ENCODE peak calls at places on chromosomes 11 and 22, in seven cellular contexts. W is transverse colon, I is OCI-LY7, U is tibial nerve, F is ovary, M is PC-3, H is mesendoderm. P is an unnamed sample. For H3K4me1, the result is how much of the 10 kb centered on the place peaks cover.

GRCh38 chr11:112280268-112281126 is 19.8 kb upstream of the PLET1 start:
- DNase-seq in W (peak), I (peak), U (peak), F (peak), M (peak), H (peak), P (peak)

GRCh38 chr11:3127706-3128355 is 37.3 kb downstream of the OSBPL5 start:
- DNase-seq in W (no peak), I (no peak), U (no peak), F (no peak), M (no peak), H (no peak), P (no peak)

GRCh38 chr22:22235564-22235963 is 9.0 kb upstream of the VPREB1 start:
- DNase-seq in W (peak), I (peak), U (peak), F (no peak), M (peak), H (peak), P (peak)

GRCh38 chr11:119795231-119795630 is 66.2 kb upstream of the NECTIN1 start:
- DNase-seq in W (no peak), I (no peak), U (peak), F (no peak), M (peak), H (peak), P (no peak)

GRCh38 chr11:60016881-60017280 is at the start of gene OOSP4B:
- DNase-seq in W (no peak), I (no peak), U (no peak), F (no peak), M (no peak), H (no peak), P (no peak)

GRCh38 chr11:45560153-45560934 is 105.1 kb downstream of the CHST1 start:
- DNase-seq in W (no peak), I (no peak), U (no peak), F (no peak), M (no peak), H (peak), P (no peak)

GRCh38 chr11:106608677-106609076 is 409.6 kb downstream of the GUCY1A2 start:
- DNase-seq in W (no peak), I (no peak), U (no peak), F (no peak), M (peak), H (no peak), P (no peak)

GRCh38 chr11:123480290-123480815 is 50.3 kb downstream of the GRAMD1B start:
- DNase-seq in W (no peak), I (no peak), U (no peak), F (no peak), M (no peak), H (no peak), P (no peak)

GRCh38 chr11:64359712-64360402 is 895 bp downstream of the RPS6KA4 start:
- DNase-seq in W (peak), I (peak), U (no peak), F (no peak), M (peak), H (no peak), P (no peak)

GRCh38 chr11:126929186-126930085 is 71.1 kb downstream of the KIRREL3 start:
- DNase-seq in W (no peak), I (no peak), U (no peak), F (no peak), M (no peak), H (no peak), P (no peak)

GRCh38 chr11:446886-447285 is 3.2 kb upstream of the PTDSS2 start:
- DNase-seq in W (peak), I (peak), U (no peak), F (no peak), M (no peak), H (no peak), P (peak)

GRCh38 chr11:30316237-30316636 is 6.7 kb upstream of the ARL14EP start:
- DNase-seq in W (no peak), I (no peak), U (no peak), F (no peak), M (no peak), H (no peak), P (no peak)

GRCh38 chr22:22691716-22692701 is 47.6 kb downstream of the GGTLC2 start:
- DNase-seq in W (no peak), I (peak), U (no peak), F (no peak), M (peak), H (no peak), P (no peak)

GRCh38 chr11:120272303-120272702 is 32.4 kb downstream of the POU2F3 start:
- DNase-seq in W (no peak), I (no peak), U (no peak), F (no peak), M (peak), H (no peak), P (no peak)

GRCh38 chr11:68677432-68677831 is 6.9 kb upstream of the GAL start:
- DNase-seq in W (no peak), I (no peak), U (no peak), F (no peak), M (peak), H (peak), P (no peak)

GRCh38 chr22:17831527-17832251 is 57.4 kb upstream of the BID start:
- DNase-seq in W (no peak), I (no peak), U (peak), F (no peak), M (no peak), H (no peak), P (peak)

GRCh38 chr11:1083621-1084551 is 9.2 kb downstream of the MUC2 start:
- DNase-seq in W (no peak), I (no peak), U (no peak), F (peak), M (no peak), H (no peak), P (no peak)

GRCh38 chr22:37309221-37310074 is 27.1 kb downstream of the CYTH4 start:
- DNase-seq in W (peak), I (peak), U (no peak), F (no peak), M (no peak), H (no peak), P (no peak)

GRCh38 chr11:130894322-130895025 is 21.8 kb downstream of the SNX19 start:
- DNase-seq in W (peak), I (peak), U (peak), F (peak), M (peak), H (peak), P (peak)

GRCh38 chr11:107856981-107857517 is 1.5 kb downstream of the SLC35F2 start:
- DNase-seq in W (peak), I (no peak), U (no peak), F (no peak), M (peak), H (no peak), P (peak)

GRCh38 chr22:20402960-20403778 is 9.2 kb downstream of the ZNF74 start:
- DNase-seq in W (no peak), I (no peak), U (no peak), F (no peak), M (no peak), H (no peak), P (no peak)

GRCh38 chr11:119198925-119199324 is 7.2 kb upstream of the CBL start:
- DNase-seq in W (no peak), I (no peak), U (no peak), F (no peak), M (no peak), H (no peak), P (no peak)

GRCh38 chr11:113906038-113906437 is 1.4 kb downstream of the HTR3B start:
- DNase-seq in W (peak), I (no peak), U (no peak), F (no peak), M (peak), H (peak), P (peak)

GRCh38 chr22:23178512-23179254 is 1.6 kb upstream of the BCR start:
- DNase-seq in W (peak), I (peak), U (peak), F (peak), M (peak), H (peak), P (peak)

GRCh38 chr11:19508166-19508565 is 204.5 kb upstream of the NAV2 start:
- DNase-seq in W (peak), I (no peak), U (peak), F (no peak), M (peak), H (peak), P (peak)

GRCh38 chr11:37947816-37948215 is 1349.8 kb upstream of the RAG2 start:
- DNase-seq in W (no peak), I (no peak), U (no peak), F (no peak), M (no peak), H (no peak), P (no peak)

GRCh38 chr11:32172771-32173170 is 81.9 kb downstream of the RCN1 start:
- DNase-seq in W (no peak), I (no peak), U (no peak), F (no peak), M (no peak), H (no peak), P (no peak)

GRCh38 chr22:50189849-50190181 is 4.1 kb downstream of the TRABD start:
- DNase-seq in W (peak), I (peak), U (no peak), F (no peak), M (peak), H (peak), P (peak)

GRCh38 chr22:50190182-50190951 is 4.7 kb downstream of the TRABD start:
- DNase-seq in W (peak), I (peak), U (no peak), F (peak), M (peak), H (peak), P (peak)

GRCh38 chr22:50192825-50193204 is 7.1 kb downstream of the TRABD start:
- DNase-seq in W (peak), I (peak), U (no peak), F (peak), M (no peak), H (no peak), P (no peak)

GRCh38 chr22:50192056-50192824 is 6.5 kb downstream of the TRABD start:
- DNase-seq in W (no peak), I (peak), U (no peak), F (no peak), M (peak), H (no peak), P (no peak)

GRCh38 chr22:50191041-50191740 is 5.5 kb downstream of the TRABD start:
- DNase-seq in W (peak), I (peak), U (no peak), F (no peak), M (no peak), H (no peak), P (peak)
- H3K4me3 ChIP-seq in W (peak), I (peak), U (peak), F (peak), M (no peak), H (no peak), P (peak)

GRCh38 chr22:31341386-31342088 is 4.6 kb downstream of the PATZ1 start:
- DNase-seq in W (no peak), I (no peak), U (no peak), F (no peak), M (no peak), H (no peak), P (no peak)

GRCh38 chr22:31339148-31339832 is 6.9 kb downstream of the PATZ1 start:
- DNase-seq in W (no peak), I (no peak), U (no peak), F (no peak), M (no peak), H (no peak), P (no peak)

GRCh38 chr22:31342389-31343125 is 3.6 kb downstream of the PATZ1 start:
- DNase-seq in W (no peak), I (no peak), U (no peak), F (no peak), M (no peak), H (no peak), P (peak)

GRCh38 chr22:31340360-31340759 is 5.8 kb downstream of the PATZ1 start:
- DNase-seq in W (no peak), I (no peak), U (no peak), F (no peak), M (no peak), H (no peak), P (no peak)

GRCh38 chr22:31340765-31341247 is 5.3 kb downstream of the PATZ1 start:
- DNase-seq in W (no peak), I (no peak), U (no peak), F (no peak), M (no peak), H (no peak), P (no peak)
- H3K4me1 ChIP-seq in W (under half), I (under half), U (under half), F (under half), M (under half), H (under half), P (under half)

GRCh38 chr11:73186294-73186850 is 31.7 kb upstream of the P2RY2 start:
- DNase-seq in W (no peak), I (no peak), U (no peak), F (no peak), M (no peak), H (no peak), P (no peak)
- H3K4me3 ChIP-seq in W (no peak), I (no peak), U (no peak), F (no peak), M (peak), H (no peak), P (no peak)

GRCh38 chr22:48099671-48100070 is 1337.2 kb downstream of the TBC1D22A start:
- DNase-seq in W (no peak), I (no peak), U (no peak), F (no peak), M (no peak), H (no peak), P (no peak)
- H3K4me1 ChIP-seq in W (under half), I (half or more), U (under half), F (under half), M (under half), H (under half), P (under half)

GRCh38 chr11:62444271-62444833 is 25.5 kb downstream of the SCGB1A1 start:
- DNase-seq in W (peak), I (no peak), U (peak), F (peak), M (no peak), H (peak), P (peak)
- H3K4me3 ChIP-seq in W (peak), I (no peak), U (peak), F (peak), M (no peak), H (no peak), P (peak)

DNA sequence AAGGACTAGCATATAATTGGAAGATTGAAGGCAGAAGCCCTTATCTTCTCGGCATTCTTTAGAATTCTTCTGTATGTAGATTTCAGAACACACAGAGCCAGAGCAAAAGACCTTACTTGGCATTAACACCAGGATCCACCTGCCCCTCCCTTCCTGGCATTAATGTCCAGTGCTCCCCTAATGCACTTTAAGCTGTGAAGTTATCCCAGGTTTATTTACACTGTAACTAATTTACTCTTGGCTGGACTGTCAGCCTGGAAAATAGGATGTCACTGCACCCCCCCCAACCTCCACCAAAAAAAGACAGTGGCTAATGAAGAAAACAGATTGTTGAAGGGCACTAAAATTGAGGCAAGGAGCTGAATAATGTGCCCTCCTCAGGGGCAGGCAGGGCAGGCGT is 30.1 kb downstream of the TIMP3 start:
- DNase-seq in W (no peak), I (no peak), U (no peak), F (no peak), M (no peak), H (no peak), P (no peak)
- H3K4me1 ChIP-seq in W (under half), I (under half), U (half or more), F (under half), M (under half), H (under half), P (under half)

GRCh38 chr22:46366327-46366731 is 30.8 kb downstream of the TRMU start:
- DNase-seq in W (no peak), I (no peak), U (no peak), F (no peak), M (no peak), H (no peak), P (no peak)

GRCh38 chr22:46367707-46368191 is 32.2 kb downstream of the TRMU start:
- DNase-seq in W (peak), I (peak), U (peak), F (no peak), M (peak), H (peak), P (peak)

GRCh38 chr22:46365166-46365624 is 29.7 kb downstream of the TRMU start:
- DNase-seq in W (no peak), I (no peak), U (no peak), F (no peak), M (no peak), H (no peak), P (no peak)

GRCh38 chr22:46368422-46368821 is 32.9 kb downstream of the TRMU start:
- DNase-seq in W (peak), I (no peak), U (no peak), F (no peak), M (no peak), H (no peak), P (no peak)

GRCh38 chr22:46366801-46367706 is 31.5 kb downstream of the TRMU start:
- DNase-seq in W (peak), I (peak), U (no peak), F (no peak), M (no peak), H (no peak), P (no peak)
- H3K4me3 ChIP-seq in W (no peak), I (no peak), U (no peak), F (no peak), M (no peak), H (no peak), P (no peak)

DNA sequence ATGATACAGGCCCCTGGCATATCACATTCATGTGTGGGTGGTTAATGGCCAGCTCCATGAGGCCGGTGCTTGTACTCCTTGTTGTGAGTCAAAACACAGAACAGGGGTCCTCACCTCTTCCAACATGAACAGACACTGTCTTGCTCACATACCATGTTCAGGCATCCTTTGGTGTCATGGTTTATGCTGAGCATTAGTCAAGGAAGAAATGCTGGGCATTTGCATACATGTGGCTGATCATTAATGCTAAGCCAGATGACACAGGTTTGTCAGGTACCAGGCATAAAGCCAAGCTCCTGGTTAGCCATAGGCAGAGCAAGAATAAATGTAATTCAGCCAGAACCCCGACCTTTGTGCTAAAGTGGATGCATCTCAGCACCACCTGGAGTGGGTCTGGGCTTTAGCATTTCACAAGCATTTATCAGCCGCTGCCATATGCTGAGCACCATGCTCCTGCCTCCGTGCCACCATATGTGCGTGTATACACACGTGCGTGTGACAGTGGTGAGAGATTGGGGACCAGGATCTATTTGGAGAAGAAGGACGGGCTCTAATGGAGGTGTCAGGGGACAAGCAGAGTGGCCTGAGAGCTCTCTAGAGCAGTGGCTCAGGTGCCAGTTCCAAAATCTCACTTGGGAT is 55.0 kb downstream of the MICAL2 start:
- DNase-seq in W (no peak), I (no peak), U (no peak), F (no peak), M (peak), H (no peak), P (no peak)
- H3K4me1 ChIP-seq in W (half or more), I (under half), U (under half), F (under half), M (half or more), H (under half), P (under half)

GRCh38 chr11:57324886-57325734 is at the start of gene TNKS1BP1:
- DNase-seq in W (peak), I (peak), U (peak), F (peak), M (peak), H (peak), P (peak)

GRCh38 chr11:57321996-57322880 is 2.5 kb downstream of the TNKS1BP1 start:
- DNase-seq in W (peak), I (no peak), U (peak), F (peak), M (peak), H (peak), P (peak)

GRCh38 chr11:57324154-57324885 is 432 bp downstream of the TNKS1BP1 start:
- DNase-seq in W (peak), I (no peak), U (no peak), F (peak), M (peak), H (peak), P (peak)

GRCh38 chr11:57322881-57323467 is 1.8 kb downstream of the TNKS1BP1 start:
- DNase-seq in W (no peak), I (no peak), U (no peak), F (no peak), M (peak), H (peak), P (no peak)

DNA sequence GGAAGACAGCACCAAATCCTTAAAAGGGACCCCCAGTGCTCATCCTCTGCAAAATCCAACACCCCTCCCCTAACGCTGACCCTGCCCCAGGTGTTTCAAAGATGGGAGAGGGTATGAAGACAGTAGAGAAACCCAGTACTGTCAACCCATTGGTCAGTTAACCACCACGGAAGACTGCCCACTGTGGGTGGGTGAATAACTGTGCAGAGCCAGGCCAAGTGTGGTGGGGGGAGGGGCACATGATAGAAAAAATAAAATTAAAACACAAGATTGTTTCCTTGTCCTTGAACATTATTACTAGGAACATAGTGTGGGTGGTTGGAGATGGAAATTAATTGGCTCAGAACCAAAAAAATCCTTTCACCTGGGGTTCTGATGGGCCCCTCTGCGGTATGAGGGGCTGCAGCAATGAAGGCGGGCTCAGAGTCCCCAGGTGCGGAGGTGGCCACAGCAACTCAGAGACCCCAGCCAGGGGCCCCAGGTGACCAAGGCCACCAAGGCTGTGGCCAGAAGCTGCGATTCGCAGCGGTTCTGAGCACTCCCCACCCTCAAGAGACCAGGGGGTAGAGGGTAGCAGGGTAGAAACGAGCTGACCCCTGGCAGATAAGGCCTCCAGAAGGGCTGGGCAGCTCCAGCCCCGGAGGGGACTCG is 1.1 kb downstream of the TNKS1BP1 start:
- DNase-seq in W (no peak), I (no peak), U (no peak), F (peak), M (no peak), H (no peak), P (peak)
- H3K4me3 ChIP-seq in W (peak), I (peak), U (peak), F (peak), M (peak), H (peak), P (peak)